ENCODE peak calls at places on chromosome 21, in ten cellular contexts. E is head of caudate nucleus, L is prostate gland, N is H4, P is Daoy, Z is NCI-H510A, T is substantia nigra, B is dermis microvascular lymphatic vessel endothelial cell, M is breast epithelium, F is GM12864. Y is an unnamed sample.

GRCh38 chr21:42681296-42682206 is 28.1 kb downstream of the PDE9A start:
- DNase-seq in E (no peak), L (no peak), N (no peak), P (no peak), Z (no peak), T (no peak), B (no peak), M (no peak), F (no peak), Y (no peak)

GRCh38 chr21:35352066-35352770 is 303.1 kb upstream of the RUNX1 start:
- DNase-seq in E (no peak), L (no peak), N (no peak), P (peak; percentile 53), Z (no peak), T (no peak), B (no peak), M (no peak), F (no peak), Y (no peak)

GRCh38 chr21:46038341-46038829 is 56.8 kb downstream of the COL6A1 start:
- DNase-seq in E (no peak), L (no peak), N (no peak), P (no peak), Z (no peak), T (no peak), B (no peak), M (no peak), F (no peak), Y (no peak)

GRCh38 chr21:17779486-17779885 is 39.7 kb downstream of the C21orf91 start:
- DNase-seq in E (no peak), L (no peak), N (no peak), P (no peak), Z (no peak), T (no peak), B (no peak), M (no peak), F (no peak), Y (no peak)

GRCh38 chr21:45972716-45973474 is 8.7 kb upstream of the COL6A1 start:
- DNase-seq in E (no peak), L (no peak), N (peak; percentile 60), P (peak; percentile 89), Z (no peak), T (no peak), B (no peak), M (peak; percentile 51), F (no peak), Y (peak; percentile 66)

GRCh38 chr21:35738342-35738961 is 321.9 kb downstream of the SETD4 start:
- DNase-seq in E (no peak), L (peak; percentile 39), N (no peak), P (peak; percentile 68), Z (no peak), T (no peak), B (peak; percentile 28), M (no peak), F (no peak), Y (peak; percentile 36)

GRCh38 chr21:42725416-42725930 is 72.1 kb downstream of the PDE9A start:
- DNase-seq in E (no peak), L (no peak), N (no peak), P (no peak), Z (no peak), T (no peak), B (no peak), M (no peak), F (no peak), Y (no peak)

GRCh38 chr21:32257952-32258785 is 20.7 kb downstream of the MIS18A start:
- DNase-seq in E (peak; percentile 26), L (peak; percentile 76), N (peak; percentile 88), P (peak; percentile 87), Z (peak; percentile 25), T (peak; percentile 16), B (peak; percentile 89), M (peak; percentile 69), F (no peak), Y (peak; percentile 79)

GRCh38 chr21:18661842-18662241 is 258.3 kb upstream of the TMPRSS15 start:
- DNase-seq in E (no peak), L (no peak), N (no peak), P (no peak), Z (no peak), T (no peak), B (no peak), M (no peak), F (no peak), Y (no peak)

GRCh38 chr21:39637197-39637970 is 24.6 kb downstream of the B3GALT5 start:
- DNase-seq in E (no peak), L (no peak), N (no peak), P (no peak), Z (peak; percentile 51), T (no peak), B (no peak), M (no peak), F (no peak), Y (peak; percentile 64)

GRCh38 chr21:31873275-31873695 is 465 bp downstream of the HUNK start:
- DNase-seq in E (peak; percentile 26), L (peak; percentile 5), N (no peak), P (no peak), Z (no peak), T (no peak), B (no peak), M (no peak), F (no peak), Y (peak; percentile 40)

GRCh38 chr21:45152265-45152746 is 77.9 kb downstream of the ADARB1 start:
- DNase-seq in E (peak; percentile 67), L (no peak), N (no peak), P (peak; percentile 51), Z (no peak), T (no peak), B (peak; percentile 71), M (no peak), F (peak; percentile 10), Y (no peak)

GRCh38 chr21:29181799-29182470 is 51.5 kb downstream of the MAP3K7CL start:
- DNase-seq in E (no peak), L (peak; percentile 60), N (peak; percentile 94), P (peak; percentile 85), Z (no peak), T (no peak), B (peak; percentile 91), M (no peak), F (no peak), Y (no peak)

GRCh38 chr21:38883142-38883541 is 77.4 kb downstream of the ETS2 start:
- DNase-seq in E (no peak), L (no peak), N (no peak), P (no peak), Z (no peak), T (no peak), B (no peak), M (no peak), F (no peak), Y (no peak)

GRCh38 chr21:42641311-42642218 is 11.9 kb upstream of the PDE9A start:
- DNase-seq in E (no peak), L (no peak), N (no peak), P (no peak), Z (no peak), T (no peak), B (no peak), M (no peak), F (no peak), Y (no peak)

GRCh38 chr21:27570306-27570868 is 603.5 kb upstream of the ADAMTS5 start:
- DNase-seq in E (no peak), L (no peak), N (peak; percentile 20), P (peak; percentile 92), Z (no peak), T (no peak), B (no peak), M (no peak), F (no peak), Y (no peak)

GRCh38 chr21:22278366-22278765 is 1280.2 kb downstream of the NCAM2 start:
- DNase-seq in E (no peak), L (no peak), N (no peak), P (no peak), Z (no peak), T (no peak), B (no peak), M (no peak), F (no peak), Y (no peak)

GRCh38 chr21:34986561-34987533 is 62.3 kb downstream of the RUNX1 start:
- DNase-seq in E (no peak), L (no peak), N (peak; percentile 81), P (peak; percentile 94), Z (no peak), T (no peak), B (peak; percentile 10), M (no peak), F (peak; percentile 50), Y (no peak)